ENCODE peak calls at places on chromosome 13, in five cellular contexts. B is heart right ventricle, P is A673, I is upper lobe of right lung, M is PC-9. D is an unnamed sample.

GRCh38 chr13:113406321-113407102 is 42.6 kb upstream of the GRTP1 start:
- DNase-seq in B (no peak), P (no peak), I (peak), M (no peak), D (no peak)

GRCh38 chr13:102021777-102022176 is 380.1 kb downstream of the FGF14 start:
- DNase-seq in B (no peak), P (no peak), I (no peak), M (no peak), D (no peak)

GRCh38 chr13:112740502-112741131 is 50.8 kb downstream of the ATP11A start:
- DNase-seq in B (peak), P (peak), I (peak), M (no peak), D (peak)

GRCh38 chr13:49429061-49429460 is 14.8 kb downstream of the CAB39L start:
- DNase-seq in B (no peak), P (no peak), I (no peak), M (no peak), D (no peak)

GRCh38 chr13:52980695-52981094 is 47.9 kb upstream of the OLFM4 start:
- DNase-seq in B (no peak), P (no peak), I (no peak), M (no peak), D (no peak)

GRCh38 chr13:89923731-89924130 is 1423.8 kb upstream of the MIR17HG start:
- DNase-seq in B (no peak), P (no peak), I (no peak), M (no peak), D (no peak)

GRCh38 chr13:34752561-34752960 is 189.5 kb upstream of the NBEA start:
- DNase-seq in B (no peak), P (no peak), I (no peak), M (no peak), D (no peak)

GRCh38 chr13:24605923-24606372 is 74.3 kb upstream of the ATP12A start:
- DNase-seq in B (no peak), P (peak), I (no peak), M (peak), D (peak)

GRCh38 chr13:87355451-87355850 is 315.7 kb upstream of the SLITRK5 start:
- DNase-seq in B (no peak), P (no peak), I (no peak), M (no peak), D (no peak)

GRCh38 chr13:110676511-110677204 is 29.3 kb downstream of the CARS2 start:
- DNase-seq in B (no peak), P (no peak), I (no peak), M (no peak), D (no peak)

GRCh38 chr13:112843392-112844250 is 125.4 kb upstream of the MCF2L start:
- DNase-seq in B (no peak), P (no peak), I (no peak), M (no peak), D (no peak)

GRCh38 chr13:46473806-46474205 is 79.2 kb upstream of the LRCH1 start:
- DNase-seq in B (no peak), P (no peak), I (no peak), M (no peak), D (no peak)

GRCh38 chr13:25881946-25882574 is 169.8 kb downstream of the SHISA2 start:
- DNase-seq in B (no peak), P (peak), I (no peak), M (no peak), D (no peak)

GRCh38 chr13:98896868-98897144 is 81.1 kb downstream of the DOCK9 start:
- DNase-seq in B (no peak), P (no peak), I (no peak), M (no peak), D (no peak)

DNA sequence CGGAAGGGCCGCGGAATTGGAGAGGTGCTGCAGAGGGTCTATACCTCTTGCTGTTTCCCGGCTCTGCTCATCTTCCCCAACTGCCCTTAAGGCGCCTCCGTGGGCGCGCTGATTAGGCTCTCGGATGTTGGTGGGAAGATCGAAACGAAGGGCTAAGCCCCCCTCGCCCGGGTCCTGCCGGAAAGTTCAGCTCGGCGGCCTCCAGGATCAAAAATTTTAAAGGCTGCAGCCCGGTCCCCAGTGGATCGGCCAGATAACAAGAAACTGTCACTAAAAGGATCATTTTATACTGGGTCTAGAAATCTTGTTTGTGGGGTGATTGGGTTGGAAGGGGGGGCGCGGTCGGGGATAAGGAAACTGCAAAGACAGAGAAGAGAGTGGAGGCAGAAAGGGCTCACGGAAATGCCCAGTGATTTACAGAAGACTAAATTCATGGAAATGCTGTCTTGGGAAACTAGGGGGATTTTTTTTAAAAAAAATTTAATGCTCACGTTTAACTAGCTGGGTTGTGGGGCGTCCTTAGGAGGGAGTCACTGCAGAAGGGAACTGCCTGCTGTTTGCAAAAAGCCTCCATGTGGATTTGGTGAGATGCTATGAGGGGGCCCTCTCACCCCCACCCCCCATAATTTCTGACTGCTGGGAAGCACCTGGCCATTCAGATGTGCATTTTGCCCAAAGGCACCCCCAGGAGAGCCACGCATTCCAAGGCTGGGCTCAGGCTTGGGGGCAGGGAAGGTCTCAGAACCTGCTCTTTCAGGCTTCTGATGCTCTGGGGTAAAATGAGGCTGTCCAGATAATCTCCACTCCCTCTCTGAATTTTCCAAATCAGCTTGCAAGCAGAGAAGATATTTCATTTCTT is 7.7 kb downstream of the CDX2 start:
- DNase-seq in B (no peak), P (no peak), I (no peak), M (no peak), D (no peak)
- H3K4me3 ChIP-seq in B (no peak), P (peak), I (peak), M (peak), D (no peak)

GRCh38 chr13:97298816-97299215 is 76.7 kb downstream of the MBNL2 start:
- DNase-seq in B (no peak), P (no peak), I (no peak), M (no peak), D (peak)

GRCh38 chr13:97300871-97301270 is 78.7 kb downstream of the MBNL2 start:
- DNase-seq in B (no peak), P (no peak), I (no peak), M (no peak), D (no peak)

GRCh38 chr13:97295279-97296182 is 73.4 kb downstream of the MBNL2 start:
- DNase-seq in B (no peak), P (no peak), I (no peak), M (no peak), D (peak)

GRCh38 chr13:97301382-97302095 is 79.4 kb downstream of the MBNL2 start:
- DNase-seq in B (no peak), P (no peak), I (no peak), M (peak), D (no peak)

GRCh38 chr13:97296740-97297139 is 74.6 kb downstream of the MBNL2 start:
- DNase-seq in B (no peak), P (no peak), I (no peak), M (no peak), D (no peak)
- TF ChIP-seq CTCF in B (no peak), P (no peak), I (no peak), M (no peak), D (no peak)

GRCh38 chr13:75327132-75327505 is 154.8 kb downstream of the TBC1D4 start:
- DNase-seq in B (no peak), P (no peak), I (no peak), M (no peak), D (no peak)
- H3K4me3 ChIP-seq in B (no peak), P (peak), I (peak), M (no peak), D (no peak)

GRCh38 chr13:44974056-44974798 is 15.0 kb downstream of the NUFIP1 start:
- DNase-seq in B (no peak), P (no peak), I (no peak), M (no peak), D (peak)

GRCh38 chr13:44969858-44970484 is 19.3 kb downstream of the NUFIP1 start:
- DNase-seq in B (no peak), P (peak), I (no peak), M (no peak), D (peak)

GRCh38 chr13:44971656-44972595 is 17.3 kb downstream of the NUFIP1 start:
- DNase-seq in B (no peak), P (peak), I (no peak), M (no peak), D (no peak)

GRCh38 chr13:44976196-44976595 is 13.1 kb downstream of the NUFIP1 start:
- DNase-seq in B (no peak), P (no peak), I (no peak), M (no peak), D (no peak)

GRCh38 chr13:44972956-44973581 is 16.2 kb downstream of the NUFIP1 start:
- DNase-seq in B (no peak), P (peak), I (no peak), M (no peak), D (peak)
- TF ChIP-seq CTCF in B (peak), P (peak), I (peak), M (peak), D (peak)

D was measured in AG10803.